ENCODE peak calls at places on chromosomes 5 and 9, in nine cellular contexts. I is NCI-H1092; C is pulmonary artery endothelial cell; P is HEK293T; G is cardiac fibroblast; F is activated naive CD4-positive, alpha-beta T cell treated with anti-CD3 and anti-CD28 coated beads for 36 hours; O is HTR-8/SVneo; E is SK-N-MC; T is A549. W is an unnamed sample.

GRCh38 chr9:90975666-90976538 is 174.3 kb downstream of the SYK start:
- DNase-seq in I (no peak), C (no peak), P (no peak), G (no peak), F (no peak), O (no peak), E (no peak), T (no peak), W (no peak)

GRCh38 chr9:15553528-15553898 is 670 bp downstream of the CCDC171 start:
- DNase-seq in I (no peak), C (no peak), P (no peak), G (no peak), F (no peak), O (no peak), E (no peak), T (no peak), W (no peak)

GRCh38 chr5:97165726-97166125 is 17.3 kb downstream of the RIOK2 start:
- DNase-seq in I (no peak), C (no peak), P (no peak), G (no peak), F (no peak), O (no peak), E (no peak), T (no peak), W (no peak)

GRCh38 chr5:35131723-35132122 is 84.0 kb upstream of the AGXT2 start:
- DNase-seq in I (no peak), C (no peak), P (no peak), G (no peak), F (no peak), O (no peak), E (no peak), T (no peak), W (no peak)

GRCh38 chr5:58860680-58861079 is 277.8 kb downstream of the RAB3C start:
- DNase-seq in I (no peak), C (no peak), P (no peak), G (peak), F (no peak), O (no peak), E (no peak), T (no peak), W (no peak)

GRCh38 chr5:61665939-61666621 is 334.0 kb downstream of the ZSWIM6 start:
- DNase-seq in I (no peak), C (no peak), P (no peak), G (no peak), F (no peak), O (no peak), E (no peak), T (no peak), W (no peak)

GRCh38 chr5:158456756-158457155 is 597.8 kb upstream of the CLINT1 start:
- DNase-seq in I (no peak), C (no peak), P (no peak), G (peak), F (no peak), O (peak), E (no peak), T (peak), W (no peak)

GRCh38 chr9:120650352-120650751 is 63.9 kb downstream of the MEGF9 start:
- DNase-seq in I (no peak), C (no peak), P (no peak), G (peak), F (no peak), O (no peak), E (no peak), T (no peak), W (no peak)

GRCh38 chr9:36436909-36437308 is 36.8 kb upstream of the RNF38 start:
- DNase-seq in I (peak), C (no peak), P (no peak), G (peak), F (no peak), O (no peak), E (no peak), T (no peak), W (no peak)

GRCh38 chr5:317086-317811 is 4.3 kb upstream of the AHRR start:
- DNase-seq in I (peak), C (no peak), P (peak), G (peak), F (peak), O (peak), E (no peak), T (peak), W (peak)

GRCh38 chr9:38024036-38024681 is 44.9 kb downstream of the SHB start:
- DNase-seq in I (peak), C (no peak), P (no peak), G (peak), F (no peak), O (no peak), E (peak), T (no peak), W (no peak)

GRCh38 chr5:143219696-143220095 is 183.8 kb downstream of the NR3C1 start:
- DNase-seq in I (no peak), C (no peak), P (no peak), G (no peak), F (no peak), O (no peak), E (no peak), T (no peak), W (no peak)

GRCh38 chr5:115414406-115415142 is 118.1 kb upstream of the CCDC112 start:
- DNase-seq in I (no peak), C (no peak), P (no peak), G (peak), F (peak), O (no peak), E (no peak), T (no peak), W (no peak)

GRCh38 chr9:134964686-134965085 is 47.0 kb upstream of the FCN1 start:
- DNase-seq in I (no peak), C (no peak), P (no peak), G (no peak), F (no peak), O (no peak), E (no peak), T (no peak), W (no peak)

GRCh38 chr5:147403659-147404640 is 105.9 kb downstream of the DPYSL3 start:
- DNase-seq in I (no peak), C (peak), P (no peak), G (peak), F (no peak), O (peak), E (no peak), T (peak), W (no peak)

GRCh38 chr9:133534346-133535284 is at the start of gene ADAMTSL2:
- DNase-seq in I (peak), C (no peak), P (no peak), G (peak), F (peak), O (no peak), E (no peak), T (no peak), W (peak)